ENCODE peak calls at places on chromosomes 11 and 22, in six cellular contexts. O, H, A, R, K and D are unnamed samples.
A peak's percentile ranks its signal among the peaks of the same experiment; 100 is the strongest.

GRCh38 chr11:124748481-124749338 is 3.3 kb downstream of the VSIG2 start:
- DNase-seq in K (peak; percentile 29), H (no peak), R (no peak), O (peak; percentile 52), A (no peak), D (no peak)

GRCh38 chr11:131682373-131683015 is 312.1 kb downstream of the NTM start:
- DNase-seq in K (no peak), A (no peak), R (no peak), H (no peak), O (no peak), D (no peak)

GRCh38 chr11:119309411-119309810 is 7.5 kb downstream of the MCAM start:
- DNase-seq in R (no peak), A (no peak), K (no peak), H (no peak), O (no peak), D (no peak)

GRCh38 chr11:34178422-34178821 is 73.0 kb downstream of the NAT10 start:
- DNase-seq in K (no peak), R (no peak), O (no peak), H (no peak), A (no peak), D (no peak)

GRCh38 chr11:122287401-122287800 is 171.4 kb upstream of the BLID start:
- DNase-seq in R (no peak), K (no peak), A (no peak), O (no peak), H (no peak), D (no peak)

GRCh38 chr11:104106136-104106754 is 57.7 kb downstream of the PDGFD start:
- DNase-seq in H (no peak), A (peak; percentile 69), R (no peak), O (no peak), K (no peak), D (no peak)

GRCh38 chr11:38476808-38477565 is 1879.0 kb upstream of the RAG2 start:
- DNase-seq in R (no peak), K (no peak), H (no peak), A (no peak), O (peak; percentile 24), D (no peak)

GRCh38 chr22:45036154-45036553 is 26.3 kb upstream of the PHF21B start:
- DNase-seq in A (no peak), O (no peak), K (peak; percentile 19), H (no peak), R (no peak), D (no peak)

GRCh38 chr22:49971232-49972162 is 10.9 kb downstream of the PIM3 start:
- DNase-seq in R (peak; percentile 92), O (no peak), H (no peak), A (no peak), K (peak; percentile 66), D (no peak)

GRCh38 chr22:39292561-39293074 is 26.8 kb downstream of the RPL3 start:
- DNase-seq in R (peak; percentile 95), H (no peak), K (peak; percentile 95), A (peak; percentile 56), O (peak; percentile 95), D (no peak)

GRCh38 chr22:31486951-31487350 is 2.7 kb downstream of the EIF4ENIF1 start:
- DNase-seq in H (no peak), K (no peak), A (no peak), O (no peak), R (no peak), D (no peak)

GRCh38 chr11:69918231-69918937 is 99.2 kb upstream of the FGF3 start:
- DNase-seq in A (no peak), R (peak; percentile 49), H (no peak), O (no peak), K (no peak), D (no peak)

GRCh38 chr11:94721565-94722292 is 46.4 kb upstream of the AMOTL1 start:
- DNase-seq in O (peak; percentile 82), R (no peak), A (no peak), K (no peak), H (no peak), D (no peak)

GRCh38 chr11:19200410-19201201 is 1.2 kb downstream of the CSRP3 start:
- DNase-seq in O (peak; percentile 33), H (no peak), K (peak; percentile 77), R (no peak), A (no peak), D (no peak)

GRCh38 chr11:1571760-1572199 is 291 bp downstream of the DUSP8 start:
- DNase-seq in A (no peak), K (no peak), R (no peak), H (no peak), O (no peak), D (no peak)

GRCh38 chr11:114132427-114132826 is 72.9 kb downstream of the ZBTB16 start:
- DNase-seq in K (no peak), R (no peak), H (no peak), O (no peak), A (no peak), D (no peak)

GRCh38 chr22:18978506-18978905 is 42.4 kb upstream of the PRODH start:
- DNase-seq in K (no peak), A (no peak), H (no peak), O (no peak), R (no peak), D (no peak)

GRCh38 chr11:65090628-65091027 is 5.4 kb upstream of the VPS51 start:
- DNase-seq in K (no peak), A (no peak), H (no peak), O (no peak), R (no peak), D (no peak)

GRCh38 chr11:8006349-8006977 is 19.3 kb downstream of the EIF3F start:
- DNase-seq in R (no peak), K (peak; percentile 55), H (peak; percentile 52), O (peak; percentile 73), A (peak; percentile 45), D (no peak)

GRCh38 chr11:83910135-83910534 is 624.0 kb upstream of the CCDC90B start:
- DNase-seq in O (no peak), A (no peak), K (no peak), H (no peak), R (no peak), D (no peak)

GRCh38 chr11:124746621-124747243 is 5.3 kb downstream of the VSIG2 start:
- DNase-seq in A (peak; percentile 11), H (peak; percentile 79), K (peak; percentile 72), O (peak; percentile 84), R (peak; percentile 89), D (peak; percentile 96)

GRCh38 chr22:45911601-45912271 is 65.2 kb downstream of the WNT7B start:
- DNase-seq in A (no peak), H (no peak), K (peak; percentile 64), O (peak; percentile 88), R (no peak), D (no peak)

GRCh38 chr22:42294034-42294985 is 23.9 kb upstream of the TCF20 start:
- DNase-seq in A (no peak), O (peak; percentile 68), H (peak; percentile 54), R (no peak), K (peak; percentile 32), D (no peak)

GRCh38 chr11:68938816-68939582 is 35.3 kb downstream of the IGHMBP2 start:
- DNase-seq in H (no peak), A (no peak), R (no peak), O (no peak), K (no peak), D (no peak)

GRCh38 chr11:9347100-9347499 is 32.7 kb upstream of the TMEM41B start:
- DNase-seq in K (no peak), R (no peak), O (no peak), H (peak; percentile 41), A (no peak), D (no peak)

GRCh38 chr11:31810779-31811647 is at the start of gene PAX6:
- DNase-seq in O (peak; percentile 67), K (peak; percentile 97), A (no peak), H (no peak), R (no peak), D (peak; percentile 70)

GRCh38 chr11:28105869-28106268 is 2.1 kb downstream of the KIF18A start:
- DNase-seq in H (no peak), K (no peak), A (no peak), O (no peak), R (no peak), D (no peak)

GRCh38 chr11:46064221-46064620 is 57.0 kb downstream of the PHF21A start:
- DNase-seq in K (no peak), O (peak; percentile 66), A (no peak), R (no peak), H (no peak), D (no peak)

GRCh38 chr22:31625257-31625640 is 36.8 kb downstream of the PISD start:
- DNase-seq in O (no peak), A (no peak), R (no peak), H (no peak), K (no peak), D (no peak)

GRCh38 chr11:33532720-33533119 is 167.9 kb downstream of the C11orf91 start:
- DNase-seq in O (no peak), K (no peak), R (no peak), H (no peak), A (no peak), D (no peak)

GRCh38 chr11:10809373-10810199 is 860 bp upstream of the EIF4G2 start:
- DNase-seq in A (peak; percentile 28), R (no peak), O (peak; percentile 56), K (peak; percentile 82), H (peak; percentile 51), D (no peak)

GRCh38 chr11:46272816-46273427 is 4.5 kb upstream of the CREB3L1 start:
- DNase-seq in R (no peak), K (peak; percentile 70), H (no peak), A (no peak), O (peak; percentile 56), D (no peak)

GRCh38 chr11:60788401-60789110 is 3.4 kb downstream of the MS4A10 start:
- DNase-seq in A (no peak), O (no peak), K (no peak), H (no peak), R (no peak), D (no peak)

GRCh38 chr11:1669546-1670218 is 27.3 kb upstream of the KRTAP5-6 start:
- DNase-seq in O (no peak), H (no peak), R (no peak), A (no peak), K (no peak), D (no peak)